ENCODE peak calls at places on chromosomes 12 and 14, in nine cellular contexts. One of them, this sample, is unnamed.

GRCh38 chr14:29016050-29016900 is 249.7 kb downstream of the FOXG1 start:
- DNase-seq in neural crest cell: peak
- DNase-seq in WTC11: peak
- DNase-seq in lower lobe of right lung: peak
- DNase-seq in fibroblast of mammary gland: peak
- DNase-seq in right lobe of liver: peak
- DNase-seq in prostate gland: no peak
- DNase-seq in AG09319: peak
- DNase-seq in lower leg skin: no peak
- DNase-seq in this sample: peak

GRCh38 chr14:61812347-61813100 is 50.3 kb downstream of the SNAPC1 start:
- DNase-seq in neural crest cell: peak
- DNase-seq in WTC11: peak
- DNase-seq in lower lobe of right lung: no peak
- DNase-seq in fibroblast of mammary gland: no peak
- DNase-seq in right lobe of liver: no peak
- DNase-seq in prostate gland: no peak
- DNase-seq in AG09319: no peak
- DNase-seq in lower leg skin: no peak
- DNase-seq in this sample: peak

GRCh38 chr14:53458368-53458814 is 305.3 kb upstream of the DDHD1 start:
- DNase-seq in neural crest cell: no peak
- DNase-seq in WTC11: no peak
- DNase-seq in lower lobe of right lung: no peak
- DNase-seq in fibroblast of mammary gland: peak
- DNase-seq in right lobe of liver: no peak
- DNase-seq in prostate gland: no peak
- DNase-seq in AG09319: peak
- DNase-seq in lower leg skin: no peak
- DNase-seq in this sample: no peak

GRCh38 chr14:22168092-22168955 is 420.7 kb downstream of the DAD1 start:
- DNase-seq in neural crest cell: no peak
- DNase-seq in WTC11: no peak
- DNase-seq in lower lobe of right lung: no peak
- DNase-seq in fibroblast of mammary gland: peak
- DNase-seq in right lobe of liver: no peak
- DNase-seq in prostate gland: no peak
- DNase-seq in AG09319: no peak
- DNase-seq in lower leg skin: no peak
- DNase-seq in this sample: no peak

GRCh38 chr12:126434412-126434811 is 1369.2 kb downstream of the AACS start:
- DNase-seq in neural crest cell: no peak
- DNase-seq in WTC11: no peak
- DNase-seq in lower lobe of right lung: no peak
- DNase-seq in fibroblast of mammary gland: no peak
- DNase-seq in right lobe of liver: no peak
- DNase-seq in prostate gland: no peak
- DNase-seq in AG09319: no peak
- DNase-seq in lower leg skin: no peak
- DNase-seq in this sample: no peak

GRCh38 chr12:79162948-79163347 is 298.4 kb downstream of the SYT1 start:
- DNase-seq in neural crest cell: no peak
- DNase-seq in WTC11: no peak
- DNase-seq in lower lobe of right lung: no peak
- DNase-seq in fibroblast of mammary gland: no peak
- DNase-seq in right lobe of liver: no peak
- DNase-seq in prostate gland: no peak
- DNase-seq in AG09319: no peak
- DNase-seq in lower leg skin: no peak
- DNase-seq in this sample: no peak

GRCh38 chr12:80590085-80590484 is 117.3 kb upstream of the MYF6 start:
- DNase-seq in neural crest cell: no peak
- DNase-seq in WTC11: no peak
- DNase-seq in lower lobe of right lung: no peak
- DNase-seq in fibroblast of mammary gland: peak
- DNase-seq in right lobe of liver: no peak
- DNase-seq in prostate gland: no peak
- DNase-seq in AG09319: no peak
- DNase-seq in lower leg skin: no peak
- DNase-seq in this sample: no peak

GRCh38 chr14:70823281-70823680 is 14.0 kb upstream of the MAP3K9 start:
- DNase-seq in neural crest cell: no peak
- DNase-seq in WTC11: no peak
- DNase-seq in lower lobe of right lung: no peak
- DNase-seq in fibroblast of mammary gland: no peak
- DNase-seq in right lobe of liver: no peak
- DNase-seq in prostate gland: no peak
- DNase-seq in AG09319: no peak
- DNase-seq in lower leg skin: no peak
- DNase-seq in this sample: no peak

GRCh38 chr12:108109954-108110353 is 19.1 kb upstream of the WSCD2 start:
- DNase-seq in neural crest cell: no peak
- DNase-seq in WTC11: no peak
- DNase-seq in lower lobe of right lung: no peak
- DNase-seq in fibroblast of mammary gland: no peak
- DNase-seq in right lobe of liver: no peak
- DNase-seq in prostate gland: no peak
- DNase-seq in AG09319: no peak
- DNase-seq in lower leg skin: no peak
- DNase-seq in this sample: no peak

GRCh38 chr12:123024819-123025391 is 44.4 kb downstream of the ARL6IP4 start:
- DNase-seq in neural crest cell: no peak
- DNase-seq in WTC11: no peak
- DNase-seq in lower lobe of right lung: no peak
- DNase-seq in fibroblast of mammary gland: peak
- DNase-seq in right lobe of liver: no peak
- DNase-seq in prostate gland: no peak
- DNase-seq in AG09319: no peak
- DNase-seq in lower leg skin: no peak
- DNase-seq in this sample: no peak

GRCh38 chr14:105456736-105457703 is 17.6 kb upstream of the CRIP2 start:
- DNase-seq in neural crest cell: no peak
- DNase-seq in WTC11: no peak
- DNase-seq in lower lobe of right lung: no peak
- DNase-seq in fibroblast of mammary gland: no peak
- DNase-seq in right lobe of liver: no peak
- DNase-seq in prostate gland: no peak
- DNase-seq in AG09319: no peak
- DNase-seq in lower leg skin: no peak
- DNase-seq in this sample: no peak

GRCh38 chr14:69652942-69653680 is 41.7 kb downstream of the SUSD6 start:
- DNase-seq in neural crest cell: no peak
- DNase-seq in WTC11: no peak
- DNase-seq in lower lobe of right lung: no peak
- DNase-seq in fibroblast of mammary gland: no peak
- DNase-seq in right lobe of liver: no peak
- DNase-seq in prostate gland: no peak
- DNase-seq in AG09319: no peak
- DNase-seq in lower leg skin: peak
- DNase-seq in this sample: no peak

GRCh38 chr12:102933168-102933567 is 16.1 kb upstream of the PAH start:
- DNase-seq in neural crest cell: no peak
- DNase-seq in WTC11: no peak
- DNase-seq in lower lobe of right lung: no peak
- DNase-seq in fibroblast of mammary gland: no peak
- DNase-seq in right lobe of liver: no peak
- DNase-seq in prostate gland: no peak
- DNase-seq in AG09319: no peak
- DNase-seq in lower leg skin: no peak
- DNase-seq in this sample: no peak

GRCh38 chr14:93219103-93219726 is 12.2 kb downstream of the UBR7 start:
- DNase-seq in neural crest cell: no peak
- DNase-seq in WTC11: peak
- DNase-seq in lower lobe of right lung: no peak
- DNase-seq in fibroblast of mammary gland: peak
- DNase-seq in right lobe of liver: peak
- DNase-seq in prostate gland: peak
- DNase-seq in AG09319: no peak
- DNase-seq in lower leg skin: no peak
- DNase-seq in this sample: peak

GRCh38 chr14:96108061-96108795 is 69.1 kb downstream of the C14orf132 start:
- DNase-seq in neural crest cell: no peak
- DNase-seq in WTC11: no peak
- DNase-seq in lower lobe of right lung: no peak
- DNase-seq in fibroblast of mammary gland: no peak
- DNase-seq in right lobe of liver: no peak
- DNase-seq in prostate gland: no peak
- DNase-seq in AG09319: no peak
- DNase-seq in lower leg skin: peak
- DNase-seq in this sample: no peak
- TF ChIP-seq CTCF in neural crest cell: no peak
- TF ChIP-seq CTCF in WTC11: no peak
- TF ChIP-seq CTCF in lower lobe of right lung: no peak
- TF ChIP-seq CTCF in fibroblast of mammary gland: no peak
- TF ChIP-seq CTCF in right lobe of liver: no peak
- TF ChIP-seq CTCF in prostate gland: no peak
- TF ChIP-seq CTCF in AG09319: no peak
- TF ChIP-seq CTCF in lower leg skin: no peak
- TF ChIP-seq CTCF in this sample: no peak

GRCh38 chr12:53036802-53037201 is 13.1 kb upstream of the TNS2 start:
- DNase-seq in neural crest cell: no peak
- DNase-seq in WTC11: no peak
- DNase-seq in lower lobe of right lung: no peak
- DNase-seq in fibroblast of mammary gland: no peak
- DNase-seq in right lobe of liver: no peak
- DNase-seq in prostate gland: no peak
- DNase-seq in AG09319: no peak
- DNase-seq in lower leg skin: no peak
- DNase-seq in this sample: no peak

GRCh38 chr12:53042607-53043454 is 7.0 kb upstream of the TNS2 start:
- DNase-seq in neural crest cell: no peak
- DNase-seq in WTC11: no peak
- DNase-seq in lower lobe of right lung: no peak
- DNase-seq in fibroblast of mammary gland: no peak
- DNase-seq in right lobe of liver: no peak
- DNase-seq in prostate gland: no peak
- DNase-seq in AG09319: no peak
- DNase-seq in lower leg skin: no peak
- DNase-seq in this sample: no peak

GRCh38 chr12:53044896-53045571 is 4.8 kb upstream of the TNS2 start:
- DNase-seq in neural crest cell: no peak
- DNase-seq in WTC11: no peak
- DNase-seq in lower lobe of right lung: no peak
- DNase-seq in fibroblast of mammary gland: no peak
- DNase-seq in right lobe of liver: no peak
- DNase-seq in prostate gland: no peak
- DNase-seq in AG09319: no peak
- DNase-seq in lower leg skin: no peak
- DNase-seq in this sample: no peak

GRCh38 chr12:53044052-53044581 is 5.7 kb upstream of the TNS2 start:
- DNase-seq in neural crest cell: no peak
- DNase-seq in WTC11: no peak
- DNase-seq in lower lobe of right lung: no peak
- DNase-seq in fibroblast of mammary gland: no peak
- DNase-seq in right lobe of liver: peak
- DNase-seq in prostate gland: no peak
- DNase-seq in AG09319: no peak
- DNase-seq in lower leg skin: no peak
- DNase-seq in this sample: no peak

DNA sequence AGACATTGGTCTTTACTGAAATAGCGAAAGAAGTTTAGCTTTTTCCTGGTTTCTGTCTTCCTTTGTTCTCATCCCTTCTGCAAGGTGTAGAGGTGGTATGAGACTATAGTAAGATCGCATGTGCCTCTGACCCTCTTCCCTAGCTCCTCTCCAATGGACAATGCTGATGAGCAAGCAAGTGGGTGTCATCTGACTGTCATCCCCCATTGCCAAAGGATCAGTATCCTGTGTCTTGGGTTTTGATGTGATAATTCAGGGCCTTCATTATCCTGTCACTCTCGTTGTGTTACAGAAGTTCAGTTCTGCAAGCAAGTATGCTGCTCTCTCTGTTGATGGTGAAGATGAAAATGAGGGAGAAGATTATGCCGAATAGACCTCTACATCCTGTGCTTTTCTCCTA is 10.0 kb upstream of the TNS2 start:
- DNase-seq in neural crest cell: no peak
- DNase-seq in WTC11: no peak
- DNase-seq in lower lobe of right lung: no peak
- DNase-seq in fibroblast of mammary gland: no peak
- DNase-seq in right lobe of liver: no peak
- DNase-seq in prostate gland: no peak
- DNase-seq in AG09319: no peak
- DNase-seq in lower leg skin: no peak
- DNase-seq in this sample: no peak
- TF ChIP-seq CTCF in neural crest cell: no peak
- TF ChIP-seq CTCF in WTC11: no peak
- TF ChIP-seq CTCF in lower lobe of right lung: no peak
- TF ChIP-seq CTCF in fibroblast of mammary gland: no peak
- TF ChIP-seq CTCF in right lobe of liver: no peak
- TF ChIP-seq CTCF in prostate gland: no peak
- TF ChIP-seq CTCF in AG09319: no peak
- TF ChIP-seq CTCF in lower leg skin: no peak
- TF ChIP-seq CTCF in this sample: no peak

GRCh38 chr14:99936056-99936455 is 129.2 kb upstream of the EVL start:
- DNase-seq in neural crest cell: no peak
- DNase-seq in WTC11: no peak
- DNase-seq in lower lobe of right lung: no peak
- DNase-seq in fibroblast of mammary gland: no peak
- DNase-seq in right lobe of liver: no peak
- DNase-seq in prostate gland: no peak
- DNase-seq in AG09319: no peak
- DNase-seq in lower leg skin: no peak
- DNase-seq in this sample: no peak

GRCh38 chr14:99938376-99938775 is 126.8 kb upstream of the EVL start:
- DNase-seq in neural crest cell: no peak
- DNase-seq in WTC11: peak
- DNase-seq in lower lobe of right lung: no peak
- DNase-seq in fibroblast of mammary gland: no peak
- DNase-seq in right lobe of liver: peak
- DNase-seq in prostate gland: no peak
- DNase-seq in AG09319: no peak
- DNase-seq in lower leg skin: no peak
- DNase-seq in this sample: no peak

GRCh38 chr14:99938896-99939295 is 126.3 kb upstream of the EVL start:
- DNase-seq in neural crest cell: no peak
- DNase-seq in WTC11: no peak
- DNase-seq in lower lobe of right lung: no peak
- DNase-seq in fibroblast of mammary gland: no peak
- DNase-seq in right lobe of liver: no peak
- DNase-seq in prostate gland: no peak
- DNase-seq in AG09319: no peak
- DNase-seq in lower leg skin: peak
- DNase-seq in this sample: no peak

GRCh38 chr14:99937475-99938244 is 127.6 kb upstream of the EVL start:
- DNase-seq in neural crest cell: no peak
- DNase-seq in WTC11: no peak
- DNase-seq in lower lobe of right lung: no peak
- DNase-seq in fibroblast of mammary gland: no peak
- DNase-seq in right lobe of liver: no peak
- DNase-seq in prostate gland: no peak
- DNase-seq in AG09319: no peak
- DNase-seq in lower leg skin: no peak
- DNase-seq in this sample: no peak

GRCh38 chr14:99936738-99937474 is 128.3 kb upstream of the EVL start:
- DNase-seq in neural crest cell: no peak
- DNase-seq in WTC11: no peak
- DNase-seq in lower lobe of right lung: no peak
- DNase-seq in fibroblast of mammary gland: no peak
- DNase-seq in right lobe of liver: no peak
- DNase-seq in prostate gland: no peak
- DNase-seq in AG09319: no peak
- DNase-seq in lower leg skin: no peak
- DNase-seq in this sample: no peak
- TF ChIP-seq CTCF in neural crest cell: no peak
- TF ChIP-seq CTCF in WTC11: no peak
- TF ChIP-seq CTCF in lower lobe of right lung: no peak
- TF ChIP-seq CTCF in fibroblast of mammary gland: no peak
- TF ChIP-seq CTCF in right lobe of liver: no peak
- TF ChIP-seq CTCF in prostate gland: no peak
- TF ChIP-seq CTCF in AG09319: no peak
- TF ChIP-seq CTCF in lower leg skin: no peak
- TF ChIP-seq CTCF in this sample: no peak

GRCh38 chr12:49987620-49988303 is 15.0 kb downstream of the AQP6 start:
- DNase-seq in neural crest cell: no peak
- DNase-seq in WTC11: no peak
- DNase-seq in lower lobe of right lung: no peak
- DNase-seq in fibroblast of mammary gland: no peak
- DNase-seq in right lobe of liver: no peak
- DNase-seq in prostate gland: no peak
- DNase-seq in AG09319: no peak
- DNase-seq in lower leg skin: no peak
- DNase-seq in this sample: no peak
- TF ChIP-seq CTCF in neural crest cell: no peak
- TF ChIP-seq CTCF in WTC11: no peak
- TF ChIP-seq CTCF in lower lobe of right lung: no peak
- TF ChIP-seq CTCF in fibroblast of mammary gland: no peak
- TF ChIP-seq CTCF in right lobe of liver: no peak
- TF ChIP-seq CTCF in prostate gland: no peak
- TF ChIP-seq CTCF in AG09319: no peak
- TF ChIP-seq CTCF in lower leg skin: no peak
- TF ChIP-seq CTCF in this sample: no peak